ENCODE peak calls at places on chromosomes 11 and 22, in nine cellular contexts. R, N, S, C, K, T, I, E and O are unnamed samples. For H3K27me3 and H3K36me3, the result is how much of the 10 kb centered on the place peaks cover.

GRCh38 chr11:32052218-32052617 is 38.7 kb upstream of the RCN1 start:
- DNase-seq in R (peak), N (peak), S (no peak), C (peak), K (peak), T (peak), I (peak), E (peak), O (peak)

GRCh38 chr11:32615422-32615821 is 31.8 kb downstream of the EIF3M start:
- DNase-seq in R (no peak), N (peak), S (no peak), C (no peak), K (no peak), T (no peak), I (peak), E (no peak), O (no peak)

GRCh38 chr11:35593143-35593542 is 25.1 kb upstream of the FJX1 start:
- DNase-seq in R (peak), N (peak), S (no peak), C (no peak), K (no peak), T (no peak), I (no peak), E (no peak), O (no peak)

GRCh38 chr11:108965602-108966001 is 300.7 kb downstream of the DDX10 start:
- DNase-seq in R (no peak), N (no peak), S (no peak), C (no peak), K (no peak), T (no peak), I (no peak), E (no peak), O (no peak)

GRCh38 chr11:45233121-45233803 is 52.9 kb downstream of the SYT13 start:
- DNase-seq in R (peak), N (peak), S (peak), C (peak), K (peak), T (peak), I (peak), E (peak), O (peak)

GRCh38 chr11:114088836-114089235 is 29.3 kb downstream of the ZBTB16 start:
- DNase-seq in R (no peak), N (no peak), S (no peak), C (no peak), K (peak), T (no peak), I (no peak), E (no peak), O (no peak)

GRCh38 chr11:1810761-1811160 is 24.0 kb upstream of the SYT8 start:
- DNase-seq in R (no peak), N (no peak), S (no peak), C (no peak), K (no peak), T (no peak), I (no peak), E (no peak), O (no peak)

GRCh38 chr11:20021771-20022362 is 138.4 kb downstream of the DBX1 start:
- DNase-seq in R (no peak), N (no peak), S (no peak), C (no peak), K (no peak), T (no peak), I (peak), E (no peak), O (no peak)

GRCh38 chr11:11583801-11584445 is 37.9 kb downstream of the GALNT18 start:
- DNase-seq in R (peak), N (no peak), S (no peak), C (no peak), K (no peak), T (no peak), I (no peak), E (no peak), O (no peak)

GRCh38 chr11:128716231-128716630 is 22.4 kb downstream of the FLI1 start:
- DNase-seq in R (no peak), N (no peak), S (no peak), C (no peak), K (no peak), T (no peak), I (no peak), E (no peak), O (no peak)

GRCh38 chr22:40345801-40346177 is 511 bp upstream of the ADSL start:
- DNase-seq in R (peak), N (no peak), S (peak), C (no peak), K (no peak), T (no peak), I (peak), E (peak), O (peak)

GRCh38 chr22:31328545-31328960 is 17.6 kb downstream of the PATZ1 start:
- DNase-seq in R (no peak), N (no peak), S (no peak), C (no peak), K (no peak), T (no peak), I (no peak), E (no peak), O (no peak)

GRCh38 chr11:68838572-68838964 is 3.1 kb downstream of the CPT1A start:
- DNase-seq in R (no peak), N (no peak), S (no peak), C (peak), K (peak), T (peak), I (no peak), E (no peak), O (no peak)

GRCh38 chr11:1832989-1833365 is 1.8 kb upstream of the SYT8 start:
- DNase-seq in R (no peak), N (peak), S (peak), C (no peak), K (no peak), T (no peak), I (peak), E (no peak), O (peak)

GRCh38 chr11:62546244-62546936 is at the start of gene AHNAK:
- DNase-seq in R (peak), N (peak), S (peak), C (peak), K (peak), T (peak), I (peak), E (peak), O (peak)

GRCh38 chr11:64865286-64866172 is 12.9 kb downstream of the EHD1 start:
- DNase-seq in R (no peak), N (no peak), S (peak), C (no peak), K (no peak), T (no peak), I (no peak), E (no peak), O (peak)
- H3K4me3 ChIP-seq in R (no peak), N (no peak), S (no peak), C (no peak), K (peak), T (no peak), I (no peak), E (no peak), O (no peak)

GRCh38 chr11:13011366-13012036 is 2.4 kb downstream of the RASSF10 start:
- DNase-seq in R (no peak), N (no peak), S (no peak), C (no peak), K (no peak), T (no peak), I (no peak), E (no peak), O (no peak)
- H3K27me3 ChIP-seq in R (half or more), N (half or more), S (under half), C (under half), K (under half), T (under half), I (half or more), E (half or more), O (under half)

GRCh38 chr11:9850224-9850895 is 186.5 kb downstream of the SWAP70 start:
- DNase-seq in R (no peak), N (no peak), S (no peak), C (no peak), K (no peak), T (no peak), I (no peak), E (no peak), O (no peak)
- H3K36me3 ChIP-seq in R (under half), N (under half), S (under half), C (under half), K (under half), T (under half), I (under half), E (under half), O (under half)

GRCh38 chr11:3128356-3129180 is 36.5 kb downstream of the OSBPL5 start:
- DNase-seq in R (no peak), N (no peak), S (peak), C (peak), K (peak), T (no peak), I (no peak), E (no peak), O (no peak)

GRCh38 chr11:3126901-3127691 is 38.0 kb downstream of the OSBPL5 start:
- DNase-seq in R (no peak), N (no peak), S (peak), C (peak), K (peak), T (no peak), I (no peak), E (no peak), O (peak)

GRCh38 chr11:3124821-3125220 is 40.3 kb downstream of the OSBPL5 start:
- DNase-seq in R (no peak), N (no peak), S (peak), C (peak), K (no peak), T (no peak), I (no peak), E (no peak), O (no peak)

GRCh38 chr11:3127706-3128355 is 37.3 kb downstream of the OSBPL5 start:
- DNase-seq in R (no peak), N (no peak), S (peak), C (peak), K (no peak), T (no peak), I (no peak), E (no peak), O (peak)

DNA sequence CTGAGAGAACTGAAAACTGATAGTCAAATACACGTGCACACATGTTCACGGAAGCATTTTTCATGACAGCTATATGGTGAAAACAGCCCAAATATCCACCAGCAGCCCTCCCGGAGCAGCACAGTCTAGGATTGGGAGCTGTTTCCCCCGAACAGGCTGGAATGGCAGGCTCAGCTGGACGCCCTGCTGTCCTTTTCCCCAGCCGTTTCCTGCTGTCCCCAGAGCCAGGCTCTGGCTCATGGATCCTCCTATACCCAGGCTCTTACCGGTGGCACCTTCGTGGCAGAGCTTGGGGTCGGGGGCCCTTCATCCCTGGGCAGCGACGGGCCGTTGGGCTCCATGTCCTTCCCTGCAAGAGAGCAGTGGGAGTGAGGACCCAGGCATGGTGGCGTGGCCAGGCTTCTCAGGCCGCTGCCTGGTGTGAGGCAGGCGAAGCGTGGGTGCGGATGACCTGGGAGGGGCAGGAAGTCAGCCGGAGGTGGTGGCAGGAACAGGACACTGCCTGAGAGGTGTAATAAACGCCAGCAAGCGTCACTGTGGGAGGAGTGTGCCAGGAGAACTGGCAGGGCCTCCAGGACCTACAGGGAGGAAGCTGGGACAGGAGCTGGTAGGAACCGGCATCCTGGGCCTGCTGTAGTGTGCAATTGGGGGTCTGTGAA is 38.8 kb downstream of the OSBPL5 start:
- DNase-seq in R (no peak), N (no peak), S (peak), C (peak), K (peak), T (peak), I (no peak), E (peak), O (peak)
- H3K4me3 ChIP-seq in R (no peak), N (no peak), S (no peak), C (no peak), K (no peak), T (no peak), I (no peak), E (no peak), O (no peak)